ENCODE peak calls at places on chromosomes 13 and 19, in four cellular contexts. F is effector memory CD4-positive, alpha-beta T cell; L is ELF-1; V is Daoy. C is an unnamed sample.

GRCh38 chr19:13043285-13043684 is 48.0 kb downstream of the NFIX start:
- DNase-seq in F (no peak), L (no peak), V (no peak), C (peak)

GRCh38 chr13:113835461-113836274 is 28.2 kb downstream of the GAS6 start:
- DNase-seq in F (no peak), L (peak), V (no peak), C (peak)

GRCh38 chr13:64591981-64592380 is 2638.2 kb downstream of the PCDH9 start:
- DNase-seq in F (no peak), L (no peak), V (no peak), C (no peak)

GRCh38 chr19:54312436-54313362 is at the start of gene LILRA5:
- DNase-seq in F (no peak), L (no peak), V (no peak), C (no peak)

GRCh38 chr19:35360880-35361420 is 2.7 kb downstream of the FFAR3 start:
- DNase-seq in F (no peak), L (no peak), V (no peak), C (no peak)

GRCh38 chr19:3857449-3858003 is 11.3 kb downstream of the ZFR2 start:
- DNase-seq in F (no peak), L (no peak), V (no peak), C (peak)

GRCh38 chr13:69948016-69948415 is 159.6 kb upstream of the ATXN8OS start:
- DNase-seq in F (no peak), L (no peak), V (no peak), C (no peak)

GRCh38 chr19:6076675-6077463 is 33.4 kb downstream of the RFX2 start:
- DNase-seq in F (no peak), L (no peak), V (peak), C (no peak)

GRCh38 chr13:43044720-43045301 is 21.4 kb downstream of the DNAJC15 start:
- DNase-seq in F (no peak), L (no peak), V (no peak), C (no peak)

GRCh38 chr13:60448907-60449510 is 52.0 kb downstream of the TDRD3 start:
- DNase-seq in F (no peak), L (no peak), V (peak), C (peak)

GRCh38 chr13:61531383-61532065 is 115.9 kb upstream of the PCDH20 start:
- DNase-seq in F (no peak), L (no peak), V (no peak), C (no peak)

GRCh38 chr19:21135433-21135832 is 6.4 kb upstream of the ZNF431 start:
- DNase-seq in F (no peak), L (peak), V (no peak), C (no peak)

GRCh38 chr19:7074705-7075282 is 5.3 kb downstream of the ZNF557 start:
- DNase-seq in F (no peak), L (no peak), V (no peak), C (no peak)